ENCODE peak calls at places on chromosomes 3 and 15, in five cellular contexts. M is GM12878, T is HepG2, I is H1, A is endothelial cell of umbilical vein. F is an unnamed sample.

GRCh38 chr3:82179291-82179690 is 417.8 kb upstream of the GBE1 start:
- DNase-seq in M (no peak), T (no peak), I (no peak), A (no peak), F (no peak)

GRCh38 chr3:133230191-133230590 is 169.7 kb upstream of the BFSP2 start:
- DNase-seq in M (no peak), T (no peak), I (no peak), A (no peak), F (no peak)

GRCh38 chr3:149342413-149343340 is 9.2 kb upstream of the TM4SF18 start:
- DNase-seq in M (no peak), T (no peak), I (no peak), A (peak; percentile 71), F (peak; percentile 47)

GRCh38 chr15:71802770-71803169 is 7.6 kb upstream of the NR2E3 start:
- DNase-seq in M (no peak), T (no peak), I (peak; percentile 96), A (no peak), F (no peak)

GRCh38 chr15:29805043-29805707 is 17.1 kb downstream of the TJP1 start:
- DNase-seq in M (no peak), T (peak; percentile 18), I (no peak), A (peak; percentile 81), F (no peak)

GRCh38 chr3:72590732-72591192 is 257.5 kb downstream of the SHQ1 start:
- DNase-seq in M (no peak), T (peak; percentile 93), I (no peak), A (no peak), F (no peak)

GRCh38 chr3:24128195-24129005 is 183.3 kb downstream of the NR1D2 start:
- DNase-seq in M (no peak), T (no peak), I (no peak), A (no peak), F (no peak)

GRCh38 chr3:104584702-104585101 is 782.0 kb upstream of the ALCAM start:
- DNase-seq in M (no peak), T (no peak), I (no peak), A (no peak), F (no peak)

GRCh38 chr3:187586226-187586625 is 84.0 kb downstream of the SST start:
- DNase-seq in M (no peak), T (no peak), I (no peak), A (no peak), F (no peak)

GRCh38 chr3:60746690-60747416 is 504.4 kb downstream of the FHIT start:
- DNase-seq in M (no peak), T (no peak), I (no peak), A (no peak), F (no peak)

GRCh38 chr15:76342046-76342381 is 5.4 kb downstream of the ISL2 start:
- DNase-seq in M (no peak), T (no peak), I (peak; percentile 65), A (no peak), F (no peak)

GRCh38 chr15:76342382-76343201 is 6.0 kb downstream of the ISL2 start:
- DNase-seq in M (no peak), T (no peak), I (peak; percentile 87), A (no peak), F (no peak)

GRCh38 chr15:76341366-76342045 is 4.9 kb downstream of the ISL2 start:
- DNase-seq in M (no peak), T (no peak), I (peak; percentile 76), A (no peak), F (no peak)

GRCh38 chr15:76345269-76345879 is 8.8 kb downstream of the ISL2 start:
- DNase-seq in M (no peak), T (no peak), I (no peak), A (no peak), F (no peak)

GRCh38 chr15:76343313-76343996 is 6.9 kb downstream of the ISL2 start:
- DNase-seq in M (no peak), T (no peak), I (no peak), A (no peak), F (no peak)
- H3K9ac ChIP-seq in M (no peak overlapping the region), T (no peak overlapping the region), I (no peak overlapping the region), A (no peak overlapping the region), F (no peak overlapping the region)

DNA sequence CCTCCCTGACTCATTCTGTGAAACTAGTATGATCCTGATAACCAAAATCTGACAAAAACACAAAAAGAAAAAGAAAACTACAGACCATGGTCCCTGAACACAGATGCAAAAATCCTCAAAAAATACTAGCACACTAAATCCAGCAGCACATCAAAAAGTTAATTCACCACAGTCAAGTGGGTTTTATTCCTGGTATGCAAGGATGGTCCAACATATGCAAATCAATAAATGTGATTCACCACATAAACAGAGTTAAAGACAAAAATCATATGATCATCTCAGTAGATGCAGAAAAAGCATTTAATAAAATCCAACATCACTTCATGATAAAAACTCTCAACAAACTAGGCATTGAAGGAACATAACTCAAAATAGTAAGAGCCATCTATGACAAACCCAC is 12.8 kb downstream of the SAXO2 start:
- DNase-seq in M (no peak), T (no peak), I (no peak), A (no peak), F (no peak)
- TF ChIP-seq POLR2AphosphoS5 in M (no peak), T (no peak), I (no peak), A (no peak), F (no peak)

GRCh38 chr15:42156266-42156922 is at the start of gene PLA2G4F:
- DNase-seq in M (no peak), T (no peak), I (no peak), A (no peak), F (no peak)

GRCh38 chr15:42153874-42154575 is 2.4 kb downstream of the PLA2G4F start:
- DNase-seq in M (no peak), T (no peak), I (no peak), A (no peak), F (no peak)

GRCh38 chr15:42157381-42157780 is 945 bp upstream of the PLA2G4F start:
- DNase-seq in M (no peak), T (no peak), I (no peak), A (no peak), F (no peak)

GRCh38 chr15:42154576-42155355 is 1.7 kb downstream of the PLA2G4F start:
- DNase-seq in M (no peak), T (no peak), I (no peak), A (no peak), F (no peak)

GRCh38 chr15:42155546-42156265 is 730 bp downstream of the PLA2G4F start:
- DNase-seq in M (no peak), T (no peak), I (no peak), A (no peak), F (no peak)
- H3K9ac ChIP-seq in M (no peak overlapping the region), T (no peak overlapping the region), I (no peak overlapping the region), A (no peak overlapping the region), F (no peak overlapping the region)

GRCh38 chr3:66693461-66693912 is 192.7 kb upstream of the LRIG1 start:
- DNase-seq in M (no peak), T (no peak), I (no peak), A (no peak), F (no peak)
- TF ChIP-seq POLR2AphosphoS5 in M (no peak), T (no peak), I (no peak), A (no peak), F (no peak)

GRCh38 chr3:77038928-77039605 is 832 bp upstream of the ROBO2 start:
- DNase-seq in M (no peak), T (no peak), I (peak; percentile 68), A (no peak), F (no peak)

GRCh38 chr3:77039606-77040553 is at the start of gene ROBO2:
- DNase-seq in M (no peak), T (no peak), I (peak; percentile 82), A (no peak), F (no peak)

GRCh38 chr3:77041156-77041696 is 1.3 kb downstream of the ROBO2 start:
- DNase-seq in M (no peak), T (no peak), I (no peak), A (no peak), F (no peak)

GRCh38 chr3:77041756-77042155 is 1.9 kb downstream of the ROBO2 start:
- DNase-seq in M (no peak), T (no peak), I (no peak), A (no peak), F (no peak)

DNA sequence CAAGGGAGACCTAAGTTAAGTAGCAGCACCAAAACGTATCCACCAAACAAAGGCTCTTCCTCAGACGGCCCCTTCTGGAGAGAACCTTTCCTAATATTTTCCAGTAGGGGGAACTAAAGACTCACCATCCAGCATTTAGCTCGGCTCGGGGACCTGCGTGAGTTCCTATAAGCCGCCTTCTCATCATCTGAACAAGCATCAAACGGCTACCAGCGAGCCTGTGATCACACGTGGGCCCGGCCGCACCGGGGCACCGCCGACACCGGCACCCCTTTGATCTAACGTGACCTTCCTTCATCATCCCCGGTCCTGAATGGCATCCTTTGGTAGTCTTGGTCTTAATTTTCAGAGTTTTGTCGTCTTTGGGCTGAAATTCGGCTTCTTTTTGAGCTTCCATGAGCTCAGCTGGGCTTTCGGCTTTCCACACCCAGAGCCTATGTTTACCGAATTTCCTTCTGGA is 1.4 kb upstream of the ROBO2 start:
- DNase-seq in M (no peak), T (peak; percentile 68), I (peak; percentile 72), A (peak; percentile 67), F (peak; percentile 85)
- H3K9ac ChIP-seq in M (no peak overlapping the region), T (no peak overlapping the region), I (no peak overlapping the region), A (no peak overlapping the region), F (peak overlapping the region; percentile 59)